ENCODE peak calls at places on chromosome 2, in ten cellular contexts. K, Y, P, O, N, R, V, F, G and W are unnamed samples. For H4K20me1, the result is how much of the 10 kb centered on the place peaks cover.

GRCh38 chr2:157413342-157414035 is 30.4 kb downstream of the CYTIP start:
- DNase-seq in N (no peak), P (no peak), K (no peak), G (no peak), F (no peak), Y (no peak), R (no peak), V (no peak), O (no peak), W (no peak)

GRCh38 chr2:223692227-223692947 is 90.2 kb upstream of the SCG2 start:
- DNase-seq in G (peak), K (peak), O (peak), N (peak), R (peak), Y (no peak), P (peak), F (peak), V (peak), W (no peak)

GRCh38 chr2:153967248-153967973 is 95.7 kb downstream of the GALNT13 start:
- DNase-seq in G (no peak), P (no peak), F (no peak), N (no peak), K (peak), R (no peak), Y (no peak), V (no peak), O (no peak), W (no peak)

GRCh38 chr2:85852979-85853498 is 35.8 kb downstream of the ST3GAL5 start:
- DNase-seq in F (peak), R (peak), P (no peak), O (no peak), N (no peak), Y (peak), K (no peak), G (no peak), V (peak), W (peak)

GRCh38 chr2:84458436-84459027 is 548 bp downstream of the SUCLG1 start:
- DNase-seq in N (peak), Y (peak), R (peak), V (peak), G (no peak), P (peak), F (peak), K (peak), O (peak), W (no peak)

GRCh38 chr2:99571609-99572344 is 82.0 kb upstream of the REV1 start:
- DNase-seq in F (no peak), V (no peak), R (peak), G (no peak), K (peak), O (no peak), N (no peak), P (no peak), Y (no peak), W (no peak)

GRCh38 chr2:31467426-31467825 is 52.9 kb upstream of the XDH start:
- DNase-seq in K (peak), R (no peak), V (no peak), F (no peak), Y (no peak), G (peak), P (no peak), O (no peak), N (no peak), W (no peak)

GRCh38 chr2:197109326-197109725 is 182.8 kb upstream of the PGAP1 start:
- DNase-seq in V (no peak), R (no peak), K (no peak), G (no peak), F (no peak), O (no peak), P (no peak), N (no peak), Y (no peak), W (no peak)

GRCh38 chr2:213317929-213318328 is 33.7 kb downstream of the SPAG16 start:
- DNase-seq in K (no peak), G (no peak), O (no peak), V (no peak), Y (no peak), R (peak), P (peak), F (no peak), N (peak), W (no peak)

GRCh38 chr2:128309341-128310093 is 9.2 kb downstream of the HS6ST1 start:
- DNase-seq in P (peak), F (no peak), V (peak), O (peak), K (peak), G (no peak), N (peak), R (no peak), Y (no peak), W (no peak)

GRCh38 chr2:193988784-193989183 is 1668.2 kb upstream of the SLC39A10 start:
- DNase-seq in G (no peak), N (no peak), V (no peak), R (no peak), Y (no peak), P (no peak), F (no peak), K (no peak), O (no peak), W (no peak)

GRCh38 chr2:8669157-8669852 is 12.6 kb upstream of the ID2 start:
- DNase-seq in V (no peak), R (peak), O (no peak), N (peak), K (no peak), G (no peak), P (peak), F (no peak), Y (no peak), W (no peak)

GRCh38 chr2:219362524-219363164 is 25.1 kb downstream of the DNPEP start:
- DNase-seq in G (peak), K (no peak), O (peak), P (peak), V (no peak), R (peak), Y (no peak), F (no peak), N (peak), W (no peak)

GRCh38 chr2:64751286-64752260 is 97.9 kb upstream of the SERTAD2 start:
- DNase-seq in N (peak), O (peak), K (no peak), V (peak), F (peak), Y (peak), G (peak), R (peak), P (peak), W (peak)

GRCh38 chr2:98027535-98027934 is 31.8 kb upstream of the TMEM131 start:
- DNase-seq in R (no peak), F (peak), V (no peak), Y (peak), O (no peak), N (no peak), G (no peak), K (no peak), P (no peak), W (no peak)

GRCh38 chr2:131105950-131106801 is 1.0 kb downstream of the PLEKHB2 start:
- DNase-seq in Y (peak), G (peak), N (peak), P (peak), V (peak), O (peak), K (peak), R (peak), F (peak), W (peak)

GRCh38 chr2:46800218-46800617 is 115.4 kb downstream of the MCFD2 start:
- DNase-seq in V (no peak), O (no peak), R (peak), Y (no peak), G (no peak), N (no peak), F (no peak), K (no peak), P (peak), W (no peak)

GRCh38 chr2:31434911-31435310 is 20.4 kb upstream of the XDH start:
- DNase-seq in N (no peak), K (no peak), Y (peak), P (peak), F (no peak), R (peak), G (no peak), O (no peak), V (peak), W (no peak)

GRCh38 chr2:157836531-157836930 is 39.6 kb downstream of the ACVR1 start:
- DNase-seq in N (no peak), P (no peak), G (no peak), K (no peak), F (no peak), R (no peak), V (no peak), Y (no peak), O (peak), W (no peak)

GRCh38 chr2:95359501-95359930 is 43.0 kb upstream of the FAHD2A start:
- DNase-seq in N (no peak), F (no peak), G (no peak), O (no peak), V (no peak), Y (no peak), R (peak), K (no peak), P (no peak), W (no peak)

GRCh38 chr2:70371753-70372152 is 69.9 kb upstream of the FAM136A start:
- DNase-seq in Y (no peak), O (no peak), K (no peak), R (peak), N (peak), F (no peak), G (no peak), P (peak), V (no peak), W (no peak)

GRCh38 chr2:100513650-100514049 is 43.4 kb downstream of the NMS start:
- DNase-seq in K (no peak), O (peak), F (peak), N (no peak), R (no peak), V (no peak), P (no peak), Y (peak), G (no peak), W (no peak)

GRCh38 chr2:115939902-115940301 is 1497.5 kb downstream of the DPP10 start:
- DNase-seq in Y (no peak), R (no peak), O (no peak), P (no peak), F (no peak), V (no peak), G (no peak), N (no peak), K (no peak), W (no peak)

GRCh38 chr2:111946294-111947114 is 48.1 kb downstream of the MERTK start:
- DNase-seq in V (no peak), K (no peak), Y (no peak), O (no peak), G (peak), F (no peak), P (peak), N (peak), R (peak), W (no peak)

GRCh38 chr2:85791704-85792565 is 38.1 kb downstream of the ATOH8 start:
- DNase-seq in K (no peak), F (no peak), R (peak), G (no peak), O (no peak), Y (no peak), V (no peak), N (no peak), P (no peak), W (no peak)

GRCh38 chr2:15984367-15985255 is 44.3 kb downstream of the MYCN start:
- DNase-seq in R (no peak), K (peak), P (no peak), O (no peak), Y (no peak), N (no peak), G (no peak), V (peak), F (no peak), W (no peak)

GRCh38 chr2:2901384-2902345 is 476.0 kb downstream of the EIPR1 start:
- DNase-seq in R (no peak), G (no peak), Y (no peak), F (peak), P (no peak), K (no peak), N (no peak), O (no peak), V (no peak), W (no peak)

GRCh38 chr2:129929321-129930290 is 49.9 kb upstream of the RAB6C start:
- DNase-seq in P (no peak), R (peak), G (no peak), F (no peak), K (no peak), N (no peak), V (peak), O (no peak), Y (no peak), W (no peak)

GRCh38 chr2:149261672-149262071 is 68.7 kb upstream of the LYPD6 start:
- DNase-seq in K (no peak), O (no peak), Y (no peak), V (no peak), P (no peak), R (no peak), F (no peak), G (no peak), N (no peak), W (no peak)

GRCh38 chr2:68385232-68385906 is 20.3 kb downstream of the PLEK start:
- DNase-seq in R (no peak), O (no peak), F (peak), V (no peak), G (no peak), Y (peak), P (no peak), K (peak), N (no peak), W (peak)

GRCh38 chr2:171707752-171708151 is 20.5 kb downstream of the DYNC1I2 start:
- DNase-seq in R (no peak), K (no peak), G (no peak), N (no peak), F (no peak), V (no peak), Y (no peak), P (no peak), O (no peak), W (no peak)
- H4K20me1 ChIP-seq in R (under half), K (under half), G (under half), N (under half), F (under half), V (under half), Y (under half), P (under half), O (under half), W (under half)

GRCh38 chr2:239927424-239927981 is 97.6 kb downstream of the NDUFA10 start:
- DNase-seq in O (peak), P (peak), V (no peak), N (peak), G (peak), F (no peak), Y (peak), K (no peak), R (peak), W (peak)

GRCh38 chr2:239929504-239929903 is 95.6 kb downstream of the NDUFA10 start:
- DNase-seq in P (no peak), O (no peak), K (no peak), G (no peak), F (no peak), V (no peak), R (no peak), Y (no peak), N (no peak), W (no peak)

GRCh38 chr2:239928457-239929350 is 96.4 kb downstream of the NDUFA10 start:
- DNase-seq in O (no peak), R (peak), V (no peak), N (no peak), Y (no peak), P (no peak), G (no peak), K (peak), F (no peak), W (peak)

GRCh38 chr2:239930378-239930777 is 94.8 kb downstream of the NDUFA10 start:
- DNase-seq in Y (no peak), V (no peak), R (no peak), G (no peak), P (no peak), O (no peak), K (no peak), F (no peak), N (no peak), W (no peak)

DNA sequence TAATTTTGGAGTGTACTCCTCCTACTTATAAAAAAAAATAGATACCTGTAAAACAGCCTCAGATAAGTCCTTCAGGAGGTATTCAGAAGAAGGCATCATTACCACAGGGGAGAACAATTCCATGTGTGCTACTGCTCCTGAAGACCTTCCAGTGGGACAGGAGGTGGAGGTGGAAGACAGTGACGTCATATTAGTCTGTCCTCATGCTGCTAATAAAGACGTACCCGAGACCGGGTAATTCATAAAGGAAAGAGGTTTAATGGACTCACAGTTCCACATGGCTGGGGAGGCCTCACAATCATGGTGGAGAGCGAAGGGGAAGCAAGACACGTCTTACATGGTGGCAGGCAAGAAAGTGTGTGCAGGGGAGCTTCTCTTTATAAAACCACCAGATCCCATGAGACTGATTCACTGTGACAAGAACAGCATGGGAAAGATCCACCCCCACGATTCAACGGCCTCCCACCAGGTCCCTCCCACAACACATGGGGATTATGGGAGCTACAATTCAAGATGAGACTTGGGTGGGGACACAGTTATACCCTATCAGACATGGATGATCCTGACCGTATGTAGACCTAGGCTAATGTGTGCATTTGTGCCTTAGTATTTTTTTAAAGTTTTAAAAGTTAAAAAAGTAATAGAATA is 98.4 kb downstream of the NDUFA10 start:
- DNase-seq in P (peak), O (peak), Y (no peak), K (no peak), G (no peak), R (peak), V (no peak), F (no peak), N (no peak), W (peak)
- H3K27ac ChIP-seq in P (no peak), O (peak), Y (no peak), K (no peak), G (no peak), R (peak), V (no peak), F (no peak), N (no peak), W (peak)

GRCh38 chr2:102109016-102109415 is 33.5 kb upstream of the IL1R1 start:
- DNase-seq in P (peak), V (no peak), F (no peak), N (peak), Y (no peak), K (no peak), G (no peak), R (peak), O (no peak), W (no peak)
- H4K20me1 ChIP-seq in P (under half), V (under half), F (under half), N (under half), Y (under half), K (under half), G (under half), R (under half), O (under half), W (under half)

GRCh38 chr2:142866426-142866825 is 11.0 kb upstream of the KYNU start:
- DNase-seq in O (no peak), V (no peak), F (no peak), Y (no peak), K (no peak), G (no peak), P (no peak), N (no peak), R (no peak), W (no peak)
- H3K27ac ChIP-seq in O (no peak), V (no peak), F (no peak), Y (peak), K (no peak), G (peak), P (no peak), N (no peak), R (no peak), W (no peak)

DNA sequence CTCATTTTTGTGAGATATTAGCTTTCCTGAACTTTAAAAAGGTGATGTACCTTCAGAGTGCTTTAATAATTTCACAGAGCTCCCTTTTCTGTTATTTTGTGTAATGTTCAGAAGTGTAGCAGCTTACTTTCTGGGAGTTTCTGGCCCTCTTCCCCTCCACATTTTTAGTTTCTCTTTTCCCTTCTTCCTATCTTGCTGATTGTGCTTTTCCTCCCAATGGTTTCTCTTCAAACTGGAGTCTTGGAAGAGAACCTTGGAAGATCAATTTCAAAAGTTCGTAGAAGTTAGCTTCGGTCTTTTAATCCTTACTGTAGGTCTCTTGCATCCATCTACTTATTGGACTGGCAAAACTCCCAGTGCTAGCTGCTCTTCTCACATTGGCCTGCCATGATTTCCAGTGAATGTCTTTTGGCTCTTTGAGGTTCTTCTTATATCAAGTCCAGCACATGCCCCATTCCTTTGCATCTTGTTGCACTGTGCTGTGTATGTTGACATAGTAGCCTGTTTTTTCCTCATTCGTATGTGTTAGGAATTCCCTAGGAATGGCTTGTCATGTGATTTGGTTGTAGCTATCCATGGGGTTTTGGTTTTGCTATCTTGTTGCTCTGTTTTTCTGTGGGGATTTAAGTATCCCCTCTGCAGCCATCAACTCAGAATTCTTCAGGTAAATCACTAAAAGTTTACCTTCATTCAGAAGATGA is 7.8 kb downstream of the CCNT2 start:
- DNase-seq in F (no peak), N (peak), V (no peak), R (peak), O (peak), K (no peak), Y (no peak), P (peak), G (no peak), W (no peak)
- H4K20me1 ChIP-seq in F (under half), N (under half), V (half or more), R (under half), O (under half), K (half or more), Y (half or more), P (half or more), G (half or more), W (half or more)

GRCh38 chr2:190889175-190889943 is 8.7 kb downstream of the GLS start:
- DNase-seq in R (no peak), Y (no peak), G (no peak), N (no peak), V (no peak), F (no peak), K (no peak), O (no peak), P (no peak), W (no peak)
- H3K27ac ChIP-seq in R (peak), Y (peak), G (peak), N (no peak), V (peak), F (no peak), K (no peak), O (peak), P (no peak), W (no peak)

GRCh38 chr2:109297566-109298205 is 168.7 kb downstream of the SH3RF3 start:
- DNase-seq in N (no peak), G (no peak), K (no peak), P (no peak), F (no peak), O (no peak), Y (no peak), V (no peak), R (no peak), W (no peak)
- H4K20me1 ChIP-seq in N (under half), G (under half), K (under half), P (half or more), F (under half), O (under half), Y (under half), V (under half), R (under half), W (under half)